ENCODE peak calls at places on chromosomes 4 and X, in eight cellular contexts. T is IMR-90, F is sigmoid colon, I is uterus, G is H1, N is stomach, K is Peyer's patch, U is esophagus squamous epithelium. D is an unnamed sample.

GRCh38 chr4:18342847-18343246 is 321.3 kb upstream of the LCORL start:
- DNase-seq in U (no peak), T (no peak), K (no peak), N (no peak), I (no peak), G (no peak), F (no peak), D (no peak)

GRCh38 chr4:122663814-122664610 is 43.1 kb upstream of the IL21 start:
- DNase-seq in K (no peak), N (no peak), F (no peak), I (no peak), T (peak; percentile 49), G (no peak), U (no peak), D (no peak)

GRCh38 chr4:183392377-183392776 is 52.1 kb upstream of the CDKN2AIP start:
- DNase-seq in U (no peak), F (no peak), K (no peak), T (no peak), G (no peak), I (no peak), N (no peak), D (no peak)

GRCh38 chr4:150224896-150225591 is 146.8 kb downstream of the DCLK2 start:
- DNase-seq in F (no peak), T (peak; percentile 99), I (no peak), N (no peak), G (no peak), K (no peak), U (no peak), D (no peak)

GRCh38 chr4:129526812-129527211 is 430.9 kb downstream of the C4orf33 start:
- DNase-seq in T (no peak), I (no peak), G (no peak), K (no peak), N (no peak), F (no peak), U (no peak), D (no peak)

GRCh38 chr4:10104211-10104990 is 12.2 kb downstream of the WDR1 start:
- DNase-seq in U (no peak), G (no peak), F (no peak), N (no peak), T (no peak), I (no peak), K (no peak), D (no peak)

GRCh38 chr4:38162240-38162784 is 202.1 kb downstream of the PTTG2 start:
- DNase-seq in F (no peak), K (no peak), I (peak; percentile 31), N (peak; percentile 59), U (no peak), T (peak; percentile 94), G (no peak), D (no peak)

GRCh38 chr4:98430708-98431403 is 169.7 kb downstream of the RAP1GDS1 start:
- DNase-seq in T (peak; percentile 96), N (no peak), K (no peak), U (no peak), I (no peak), G (no peak), F (no peak), D (no peak)

GRCh38 chr4:186204103-186204559 is 12.8 kb downstream of the CYP4V2 start:
- DNase-seq in G (no peak), U (no peak), N (peak; percentile 66), I (no peak), K (peak; percentile 80), F (peak; percentile 81), T (peak; percentile 85), D (no peak)

GRCh38 chr4:62470421-62470983 is 1270.4 kb downstream of the ADGRL3 start:
- DNase-seq in N (no peak), T (no peak), U (no peak), G (no peak), F (no peak), K (no peak), I (no peak), D (no peak)

GRCh38 chrX:18290200-18290599 is 64.3 kb downstream of the SCML2 start:
- DNase-seq in N (no peak), T (no peak), K (no peak), F (no peak), U (no peak), I (no peak), G (no peak), D (no peak)

GRCh38 chr4:2790583-2791517 is 2.0 kb upstream of the SH3BP2 start:
- DNase-seq in K (peak; percentile 48), G (no peak), U (no peak), T (no peak), N (no peak), F (peak; percentile 63), I (no peak), D (no peak)

GRCh38 chr4:62260256-62260655 is 1060.1 kb downstream of the ADGRL3 start:
- DNase-seq in K (no peak), U (no peak), N (no peak), G (no peak), I (no peak), F (no peak), T (no peak), D (no peak)

GRCh38 chrX:1246816-1247215 is 21.8 kb upstream of the CSF2RA start:
- DNase-seq in U (peak; percentile 0), I (peak; percentile 22), K (peak; percentile 80), N (peak; percentile 64), G (peak; percentile 99), F (peak; percentile 72), T (no peak), D (no peak)

GRCh38 chrX:112738347-112739033 is 58.8 kb upstream of the LHFPL1 start:
- DNase-seq in T (peak; percentile 41), U (no peak), N (no peak), F (no peak), G (no peak), K (no peak), I (no peak), D (no peak)

GRCh38 chr4:34516524-34516923 is 1727.8 kb downstream of the ARAP2 start:
- DNase-seq in K (no peak), F (no peak), U (no peak), T (no peak), I (no peak), N (no peak), G (no peak), D (no peak)

GRCh38 chr4:16162891-16163290 is 63.4 kb downstream of the TAPT1 start:
- DNase-seq in F (no peak), K (no peak), T (no peak), N (no peak), I (no peak), G (no peak), U (no peak), D (no peak)

GRCh38 chr4:2786152-2786671 is 6.7 kb upstream of the SH3BP2 start:
- DNase-seq in I (no peak), G (no peak), K (peak; percentile 61), T (no peak), U (no peak), F (peak; percentile 56), N (peak; percentile 22), D (no peak)

GRCh38 chr4:55087016-55087929 is 38.1 kb downstream of the KDR start:
- DNase-seq in I (no peak), G (no peak), K (no peak), N (no peak), U (no peak), F (no peak), T (no peak), D (no peak)

GRCh38 chr4:86264269-86264668 is 95.6 kb downstream of the MAPK10 start:
- DNase-seq in T (peak; percentile 7), K (no peak), F (no peak), N (no peak), G (no peak), I (no peak), U (no peak), D (no peak)

GRCh38 chr4:23717528-23718248 is 172.2 kb downstream of the PPARGC1A start:
- DNase-seq in U (no peak), T (peak; percentile 31), G (no peak), F (no peak), N (no peak), I (no peak), K (no peak), D (no peak)
- TF ChIP-seq CTCF in U (no peak), T (peak; percentile 46), G (no peak), F (no peak), N (no peak), I (no peak), K (peak; percentile 50), D (no peak)

GRCh38 chrX:136779346-136779781 is 1.4 kb downstream of the ARHGEF6 start:
- DNase-seq in T (no peak), F (no peak), I (no peak), K (no peak), G (no peak), N (no peak), U (no peak), D (no peak)
- TF ChIP-seq POLR2A in T (no peak), F (no peak), I (no peak), K (no peak), G (no peak), N (no peak), U (no peak), D (no peak)

GRCh38 chr4:570754-571153 is 5.3 kb downstream of the TMEM271 start:
- DNase-seq in N (no peak), F (no peak), U (no peak), G (no peak), I (no peak), T (no peak), K (no peak), D (no peak)

GRCh38 chr4:569958-570667 is 6.0 kb downstream of the TMEM271 start:
- DNase-seq in K (no peak), T (no peak), I (no peak), F (no peak), N (no peak), G (no peak), U (no peak), D (no peak)

GRCh38 chr4:572594-572993 is 3.5 kb downstream of the TMEM271 start:
- DNase-seq in F (no peak), I (no peak), T (no peak), N (no peak), K (no peak), U (no peak), G (no peak), D (no peak)

GRCh38 chr4:573122-573892 is 2.8 kb downstream of the TMEM271 start:
- DNase-seq in U (no peak), K (no peak), G (no peak), F (no peak), T (no peak), I (no peak), N (no peak), D (no peak)

GRCh38 chr4:571838-572572 is 4.1 kb downstream of the TMEM271 start:
- DNase-seq in T (no peak), I (no peak), G (no peak), N (no peak), K (no peak), U (no peak), F (no peak), D (no peak)
- H3K9me3 ChIP-seq in T (peaks cover 4% of the 10 kb centered on the region), I (no peaks in the 10 kb centered on the region), G (no peaks in the 10 kb centered on the region), N (no peaks in the 10 kb centered on the region), K (no peaks in the 10 kb centered on the region), U (no peaks in the 10 kb centered on the region), F (no peaks in the 10 kb centered on the region), D (no peaks in the 10 kb centered on the region)

DNA sequence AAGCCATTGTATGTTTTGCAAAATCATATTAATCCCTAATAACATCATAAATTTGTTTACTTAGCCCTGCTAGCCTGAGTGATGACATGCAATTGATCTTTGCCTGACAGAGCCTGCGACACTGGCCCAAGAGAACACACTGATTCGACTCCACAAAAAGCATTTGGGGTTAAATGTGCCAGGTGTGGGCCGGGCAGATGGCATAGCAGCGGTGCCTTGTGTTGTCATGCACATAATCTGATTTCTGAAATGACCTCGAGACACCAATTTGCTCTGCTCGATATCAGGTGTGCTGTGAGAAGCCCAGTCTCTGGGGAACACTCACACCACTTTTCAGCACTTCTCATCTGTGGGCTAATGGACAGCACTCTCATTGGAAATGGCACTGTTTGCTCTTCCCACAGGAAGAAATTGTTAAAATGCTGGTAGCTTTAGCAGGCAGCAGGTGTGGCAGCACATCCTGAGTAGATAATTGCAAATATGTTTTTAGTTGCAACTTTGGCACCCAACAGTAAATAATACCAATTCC is 738.3 kb upstream of the TENM3 start:
- DNase-seq in F (no peak), T (no peak), N (no peak), K (no peak), U (no peak), I (no peak), G (no peak), D (no peak)
- TF ChIP-seq CTCF in F (no peak), T (no peak), N (no peak), K (no peak), U (no peak), I (no peak), G (no peak), D (no peak)